ENCODE peak calls at places on chromosomes 12 and 14, in ten cellular contexts. D, E, T, O, I, Z, K, L, N and R are unnamed samples.

GRCh38 chr14:77200406-77200985 is 18.9 kb downstream of the TMEM63C start:
- DNase-seq in D (no peak), E (no peak), T (no peak), O (peak; percentile 6), I (no peak), Z (peak; percentile 29), K (no peak), L (no peak), N (no peak), R (no peak)

GRCh38 chr12:92927436-92928116 is 1.5 kb downstream of the EEA1 start:
- DNase-seq in D (peak; percentile 84), E (peak; percentile 56), T (peak; percentile 79), O (no peak), I (no peak), Z (peak; percentile 70), K (no peak), L (peak; percentile 81), N (peak; percentile 69), R (peak; percentile 78)

GRCh38 chr14:25911831-25912230 is 686.0 kb downstream of the NOVA1 start:
- DNase-seq in D (no peak), E (no peak), T (no peak), O (no peak), I (no peak), Z (no peak), K (no peak), L (no peak), N (no peak), R (no peak)

GRCh38 chr12:6724409-6724797 is 557 bp downstream of the COPS7A start:
- DNase-seq in D (no peak), E (no peak), T (no peak), O (peak; percentile 18), I (peak; percentile 34), Z (peak; percentile 28), K (peak; percentile 8), L (no peak), N (peak; percentile 13), R (peak; percentile 26)

GRCh38 chr14:97539884-97540283 is 742.7 kb downstream of the VRK1 start:
- DNase-seq in D (no peak), E (no peak), T (no peak), O (no peak), I (no peak), Z (no peak), K (no peak), L (no peak), N (no peak), R (no peak)

GRCh38 chr12:50059440-50060119 is 2.2 kb downstream of the ASIC1 start:
- DNase-seq in D (no peak), E (no peak), T (no peak), O (no peak), I (no peak), Z (no peak), K (no peak), L (no peak), N (no peak), R (no peak)

GRCh38 chr14:91817566-91818325 is 49.6 kb downstream of the TC2N start:
- DNase-seq in D (no peak), E (no peak), T (no peak), O (no peak), I (no peak), Z (peak; percentile 46), K (no peak), L (no peak), N (no peak), R (no peak)

GRCh38 chr14:23481362-23481970 is 12.0 kb downstream of the NGDN start:
- DNase-seq in D (peak; percentile 32), E (peak; percentile 38), T (peak; percentile 43), O (no peak), I (no peak), Z (peak; percentile 83), K (no peak), L (peak; percentile 29), N (peak; percentile 20), R (peak; percentile 27)

GRCh38 chr14:21087294-21088091 is 11.0 kb downstream of the ZNF219 start:
- DNase-seq in D (peak; percentile 95), E (peak; percentile 97), T (peak; percentile 94), O (no peak), I (no peak), Z (peak; percentile 97), K (no peak), L (peak; percentile 96), N (peak; percentile 97), R (peak; percentile 95)

GRCh38 chr12:13208533-13209278 is 12.2 kb downstream of the EMP1 start:
- DNase-seq in D (peak; percentile 53), E (peak; percentile 67), T (peak; percentile 65), O (no peak), I (no peak), Z (peak; percentile 70), K (no peak), L (peak; percentile 62), N (no peak), R (no peak)

GRCh38 chr12:43206396-43206795 is 345.6 kb downstream of the ADAMTS20 start:
- DNase-seq in D (peak; percentile 60), E (no peak), T (peak; percentile 19), O (no peak), I (no peak), Z (no peak), K (no peak), L (peak; percentile 27), N (peak; percentile 49), R (peak; percentile 55)

GRCh38 chr12:68559984-68560822 is 50.5 kb upstream of the RAP1B start:
- DNase-seq in D (peak; percentile 49), E (peak; percentile 31), T (peak; percentile 25), O (no peak), I (no peak), Z (peak; percentile 13), K (peak; percentile 9), L (no peak), N (no peak), R (no peak)

GRCh38 chr14:95465936-95466335 is 50.5 kb downstream of the SYNE3 start:
- DNase-seq in D (no peak), E (no peak), T (no peak), O (no peak), I (no peak), Z (no peak), K (no peak), L (no peak), N (no peak), R (no peak)

GRCh38 chr14:38627163-38627562 is 371.3 kb upstream of the CLEC14A start:
- DNase-seq in D (no peak), E (no peak), T (no peak), O (no peak), I (no peak), Z (no peak), K (no peak), L (no peak), N (no peak), R (no peak)

GRCh38 chr12:119877639-119877948 is 474 bp upstream of the CIT start:
- DNase-seq in D (no peak), E (no peak), T (no peak), O (no peak), I (no peak), Z (no peak), K (no peak), L (no peak), N (no peak), R (no peak)

GRCh38 chr12:39275846-39276245 is 167.1 kb downstream of the KIF21A start:
- DNase-seq in D (no peak), E (no peak), T (no peak), O (no peak), I (no peak), Z (no peak), K (no peak), L (no peak), N (no peak), R (no peak)

GRCh38 chr12:74849801-74850200 is 312.2 kb downstream of the ATXN7L3B start:
- DNase-seq in D (peak; percentile 3), E (no peak), T (no peak), O (no peak), I (no peak), Z (no peak), K (no peak), L (peak; percentile 2), N (no peak), R (peak; percentile 0)
- TF ChIP-seq CTCF in D (no peak), E (no peak), T (no peak), O (no peak), I (no peak), Z (no peak), K (no peak), L (no peak), N (no peak), R (no peak)

DNA sequence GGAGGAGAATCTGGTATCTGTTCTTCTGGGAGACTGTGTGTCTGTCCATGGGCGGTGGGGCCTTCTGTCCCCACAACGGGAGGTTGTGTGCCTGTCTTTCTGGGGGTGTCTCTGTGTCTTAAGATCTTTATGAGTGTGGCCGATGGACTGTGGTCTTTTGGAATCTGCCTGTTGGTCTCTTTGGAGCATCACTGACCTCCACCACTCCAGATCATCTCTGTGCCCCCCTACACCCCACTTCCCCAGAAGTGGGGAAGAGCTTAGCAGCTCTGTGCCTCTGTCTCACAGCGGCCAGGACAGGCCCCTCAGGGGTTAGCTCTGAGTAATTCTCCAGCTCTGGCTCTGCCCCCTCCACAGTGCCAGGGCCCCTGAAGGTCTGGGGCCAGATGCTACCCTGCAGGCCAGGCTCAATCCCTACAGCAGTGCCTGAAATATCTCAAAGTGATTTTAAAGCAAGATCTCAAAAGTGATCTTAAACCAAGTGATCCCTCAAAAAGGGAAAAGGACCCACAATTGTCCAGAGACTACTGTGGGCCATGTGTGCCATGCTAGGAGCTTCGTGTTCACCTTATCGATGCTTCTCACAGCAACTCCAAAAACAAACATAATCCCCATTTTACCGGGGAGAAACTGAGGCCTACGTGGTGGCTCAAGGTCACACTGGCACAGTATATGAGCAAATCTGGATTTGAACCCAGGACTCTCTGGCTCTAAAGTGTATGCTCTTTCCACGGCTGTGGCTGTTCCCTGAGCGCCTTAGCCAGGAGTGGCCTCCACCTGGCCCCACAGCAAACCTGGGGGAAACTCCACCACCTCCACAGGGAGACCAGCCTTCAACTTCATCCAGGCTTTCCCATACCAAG is 26.0 kb upstream of the KRT78 start:
- DNase-seq in D (no peak), E (no peak), T (no peak), O (no peak), I (no peak), Z (no peak), K (no peak), L (peak; percentile 48), N (no peak), R (no peak)
- H3K4me3 ChIP-seq in D (peak overlapping the region; percentile 37), E (peak overlapping the region; percentile 36), T (peak overlapping the region; percentile 11), O (peak overlapping the region; percentile 40), I (peak overlapping the region; percentile 39), Z (peak overlapping the region; percentile 59), K (peak overlapping the region; percentile 43), L (no peak overlapping the region), N (no peak overlapping the region), R (peak overlapping the region; percentile 19)

DNA sequence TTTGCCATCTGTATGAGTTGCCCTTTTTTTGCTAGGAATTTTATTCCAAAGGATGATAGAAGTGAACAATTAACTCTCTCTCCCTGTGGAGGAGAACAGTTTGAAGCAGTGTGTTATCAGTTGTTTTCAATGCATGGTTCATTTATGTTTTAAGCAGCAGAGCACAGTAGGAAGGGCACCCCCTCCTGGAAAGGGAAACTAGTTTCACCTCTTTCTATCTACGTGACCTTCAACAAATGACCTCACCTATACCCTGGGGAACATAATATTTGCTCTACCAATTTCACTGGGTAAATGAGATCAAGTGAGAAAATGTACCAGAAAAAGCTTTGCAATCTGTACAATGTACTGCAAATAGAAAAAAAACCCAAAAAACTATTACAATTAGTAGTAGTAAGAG is 5.4 kb upstream of the DCP1B start:
- DNase-seq in D (no peak), E (no peak), T (no peak), O (no peak), I (no peak), Z (peak; percentile 46), K (no peak), L (no peak), N (no peak), R (no peak)
- TF ChIP-seq CTCF in D (peak; percentile 5), E (peak; percentile 14), T (no peak), O (peak; percentile 41), I (no peak), Z (peak; percentile 61), K (no peak), L (no peak), N (peak; percentile 21), R (peak; percentile 11)

GRCh38 chr12:25648460-25648859 is 95.4 kb upstream of the LMNTD1 start:
- DNase-seq in D (peak; percentile 66), E (peak; percentile 52), T (peak; percentile 68), O (peak; percentile 80), I (no peak), Z (peak; percentile 41), K (peak; percentile 3), L (peak; percentile 78), N (peak; percentile 86), R (peak; percentile 73)
- H3K4me3 ChIP-seq in D (peak overlapping the region; percentile 38), E (no peak overlapping the region), T (no peak overlapping the region), O (peak overlapping the region; percentile 27), I (no peak overlapping the region), Z (no peak overlapping the region), K (no peak overlapping the region), L (peak overlapping the region; percentile 9), N (peak overlapping the region; percentile 6), R (peak overlapping the region; percentile 21)